ENCODE peak calls at places on chromosomes 13 and 19, in seven cellular contexts. One of them, this sample, is unnamed.

GRCh38 chr19:342801-343421 is 1.7 kb downstream of the MIER2 start:
- DNase-seq in brain microvascular endothelial cell: peak; percentile 94
- DNase-seq in kidney tubule cell: peak; percentile 75
- DNase-seq in fibroblast of the aortic adventitia: peak; percentile 91
- DNase-seq in cerebellum: no peak
- DNase-seq in progenitor cell of endocrine pancreas: no peak
- DNase-seq in T follicular helper cell: no peak
- DNase-seq in this sample: peak; percentile 83

GRCh38 chr13:87444135-87444534 is 227.0 kb upstream of the SLITRK5 start:
- DNase-seq in brain microvascular endothelial cell: no peak
- DNase-seq in kidney tubule cell: no peak
- DNase-seq in fibroblast of the aortic adventitia: no peak
- DNase-seq in cerebellum: no peak
- DNase-seq in progenitor cell of endocrine pancreas: no peak
- DNase-seq in T follicular helper cell: no peak
- DNase-seq in this sample: no peak

GRCh38 chr13:34391071-34391470 is 551.0 kb upstream of the NBEA start:
- DNase-seq in brain microvascular endothelial cell: peak; percentile 60
- DNase-seq in kidney tubule cell: peak; percentile 43
- DNase-seq in fibroblast of the aortic adventitia: peak; percentile 43
- DNase-seq in cerebellum: no peak
- DNase-seq in progenitor cell of endocrine pancreas: no peak
- DNase-seq in T follicular helper cell: no peak
- DNase-seq in this sample: no peak

GRCh38 chr13:97975280-97975850 is 21.9 kb downstream of the IPO5 start:
- DNase-seq in brain microvascular endothelial cell: no peak
- DNase-seq in kidney tubule cell: no peak
- DNase-seq in fibroblast of the aortic adventitia: no peak
- DNase-seq in cerebellum: peak; percentile 38
- DNase-seq in progenitor cell of endocrine pancreas: no peak
- DNase-seq in T follicular helper cell: no peak
- DNase-seq in this sample: no peak

GRCh38 chr13:76856141-76856571 is 30.0 kb downstream of the KCTD12 start:
- DNase-seq in brain microvascular endothelial cell: peak; percentile 56
- DNase-seq in kidney tubule cell: peak; percentile 97
- DNase-seq in fibroblast of the aortic adventitia: peak; percentile 84
- DNase-seq in cerebellum: no peak
- DNase-seq in progenitor cell of endocrine pancreas: no peak
- DNase-seq in T follicular helper cell: no peak
- DNase-seq in this sample: peak; percentile 38

GRCh38 chr19:50679177-50680125 is 30.2 kb downstream of the C19orf81 start:
- DNase-seq in brain microvascular endothelial cell: peak; percentile 59
- DNase-seq in kidney tubule cell: peak; percentile 70
- DNase-seq in fibroblast of the aortic adventitia: peak; percentile 60
- DNase-seq in cerebellum: peak; percentile 99
- DNase-seq in progenitor cell of endocrine pancreas: peak; percentile 69
- DNase-seq in T follicular helper cell: peak; percentile 58
- DNase-seq in this sample: peak; percentile 28

GRCh38 chr13:50844181-50844875 is 836 bp upstream of the DLEU7 start:
- DNase-seq in brain microvascular endothelial cell: no peak
- DNase-seq in kidney tubule cell: no peak
- DNase-seq in fibroblast of the aortic adventitia: no peak
- DNase-seq in cerebellum: no peak
- DNase-seq in progenitor cell of endocrine pancreas: no peak
- DNase-seq in T follicular helper cell: no peak
- DNase-seq in this sample: no peak

GRCh38 chr13:20294497-20294896 is 62.4 kb upstream of the GJB6 start:
- DNase-seq in brain microvascular endothelial cell: no peak
- DNase-seq in kidney tubule cell: no peak
- DNase-seq in fibroblast of the aortic adventitia: no peak
- DNase-seq in cerebellum: no peak
- DNase-seq in progenitor cell of endocrine pancreas: no peak
- DNase-seq in T follicular helper cell: no peak
- DNase-seq in this sample: no peak

GRCh38 chr13:102710261-102710679 is 15.4 kb upstream of the METTL21C start:
- DNase-seq in brain microvascular endothelial cell: no peak
- DNase-seq in kidney tubule cell: peak; percentile 20
- DNase-seq in fibroblast of the aortic adventitia: peak; percentile 53
- DNase-seq in cerebellum: no peak
- DNase-seq in progenitor cell of endocrine pancreas: no peak
- DNase-seq in T follicular helper cell: no peak
- DNase-seq in this sample: no peak

GRCh38 chr19:54517483-54517882 is 14.9 kb downstream of the LAIR2 start:
- DNase-seq in brain microvascular endothelial cell: peak; percentile 33
- DNase-seq in kidney tubule cell: peak; percentile 53
- DNase-seq in fibroblast of the aortic adventitia: peak; percentile 21
- DNase-seq in cerebellum: no peak
- DNase-seq in progenitor cell of endocrine pancreas: no peak
- DNase-seq in T follicular helper cell: peak; percentile 33
- DNase-seq in this sample: peak; percentile 13

GRCh38 chr19:49331616-49332055 is 3.6 kb upstream of the CD37 start:
- DNase-seq in brain microvascular endothelial cell: peak; percentile 54
- DNase-seq in kidney tubule cell: peak; percentile 82
- DNase-seq in fibroblast of the aortic adventitia: peak; percentile 46
- DNase-seq in cerebellum: peak; percentile 23
- DNase-seq in progenitor cell of endocrine pancreas: no peak
- DNase-seq in T follicular helper cell: peak; percentile 53
- DNase-seq in this sample: peak; percentile 16

GRCh38 chr13:79085021-79085420 is 321.0 kb downstream of the RBM26 start:
- DNase-seq in brain microvascular endothelial cell: no peak
- DNase-seq in kidney tubule cell: no peak
- DNase-seq in fibroblast of the aortic adventitia: no peak
- DNase-seq in cerebellum: no peak
- DNase-seq in progenitor cell of endocrine pancreas: no peak
- DNase-seq in T follicular helper cell: no peak
- DNase-seq in this sample: no peak

GRCh38 chr13:48222358-48223015 is 10.5 kb upstream of the ITM2B start:
- DNase-seq in brain microvascular endothelial cell: no peak
- DNase-seq in kidney tubule cell: peak; percentile 35
- DNase-seq in fibroblast of the aortic adventitia: peak; percentile 78
- DNase-seq in cerebellum: no peak
- DNase-seq in progenitor cell of endocrine pancreas: no peak
- DNase-seq in T follicular helper cell: no peak
- DNase-seq in this sample: peak; percentile 14

GRCh38 chr19:3725121-3725520 is 16.9 kb downstream of the TJP3 start:
- DNase-seq in brain microvascular endothelial cell: no peak
- DNase-seq in kidney tubule cell: peak; percentile 8
- DNase-seq in fibroblast of the aortic adventitia: no peak
- DNase-seq in cerebellum: no peak
- DNase-seq in progenitor cell of endocrine pancreas: no peak
- DNase-seq in T follicular helper cell: no peak
- DNase-seq in this sample: no peak

GRCh38 chr19:38070573-38070972 is 153.4 kb downstream of the DPF1 start:
- DNase-seq in brain microvascular endothelial cell: peak; percentile 29
- DNase-seq in kidney tubule cell: peak; percentile 83
- DNase-seq in fibroblast of the aortic adventitia: peak; percentile 51
- DNase-seq in cerebellum: no peak
- DNase-seq in progenitor cell of endocrine pancreas: no peak
- DNase-seq in T follicular helper cell: no peak
- DNase-seq in this sample: peak; percentile 13

GRCh38 chr13:104757712-104758111 is 1691.5 kb upstream of the SLC10A2 start:
- DNase-seq in brain microvascular endothelial cell: no peak
- DNase-seq in kidney tubule cell: no peak
- DNase-seq in fibroblast of the aortic adventitia: no peak
- DNase-seq in cerebellum: no peak
- DNase-seq in progenitor cell of endocrine pancreas: no peak
- DNase-seq in T follicular helper cell: no peak
- DNase-seq in this sample: no peak

GRCh38 chr19:54674021-54674617 is 11.3 kb downstream of the LILRB4 start:
- DNase-seq in brain microvascular endothelial cell: no peak
- DNase-seq in kidney tubule cell: peak; percentile 39
- DNase-seq in fibroblast of the aortic adventitia: peak; percentile 13
- DNase-seq in cerebellum: no peak
- DNase-seq in progenitor cell of endocrine pancreas: no peak
- DNase-seq in T follicular helper cell: no peak
- DNase-seq in this sample: no peak

GRCh38 chr19:30036154-30037129 is 94.4 kb downstream of the URI1 start:
- DNase-seq in brain microvascular endothelial cell: peak; percentile 24
- DNase-seq in kidney tubule cell: peak; percentile 35
- DNase-seq in fibroblast of the aortic adventitia: no peak
- DNase-seq in cerebellum: no peak
- DNase-seq in progenitor cell of endocrine pancreas: no peak
- DNase-seq in T follicular helper cell: no peak
- DNase-seq in this sample: no peak

GRCh38 chr19:3020321-3020960 is 8.6 kb downstream of the TLE2 start:
- DNase-seq in brain microvascular endothelial cell: no peak
- DNase-seq in kidney tubule cell: no peak
- DNase-seq in fibroblast of the aortic adventitia: no peak
- DNase-seq in cerebellum: no peak
- DNase-seq in progenitor cell of endocrine pancreas: no peak
- DNase-seq in T follicular helper cell: no peak
- DNase-seq in this sample: no peak

GRCh38 chr13:75372923-75373841 is 108.8 kb downstream of the TBC1D4 start:
- DNase-seq in brain microvascular endothelial cell: no peak
- DNase-seq in kidney tubule cell: no peak
- DNase-seq in fibroblast of the aortic adventitia: no peak
- DNase-seq in cerebellum: no peak
- DNase-seq in progenitor cell of endocrine pancreas: no peak
- DNase-seq in T follicular helper cell: no peak
- DNase-seq in this sample: no peak

GRCh38 chr19:40502647-40503046 is 35.8 kb downstream of the SPTBN4 start:
- DNase-seq in brain microvascular endothelial cell: no peak
- DNase-seq in kidney tubule cell: no peak
- DNase-seq in fibroblast of the aortic adventitia: no peak
- DNase-seq in cerebellum: no peak
- DNase-seq in progenitor cell of endocrine pancreas: no peak
- DNase-seq in T follicular helper cell: no peak
- DNase-seq in this sample: no peak

This sample was measured in RCC 7860.